ENCODE peak calls at places on chromosomes 5 and 9, in seven cellular contexts. L, X, P, G, K, A and Q are unnamed samples.

GRCh38 chr5:65072836-65073620 is 304.3 kb downstream of the CWC27 start:
- DNase-seq in L (peak; percentile 4), X (peak; percentile 75), P (no peak), G (no peak), K (no peak), A (no peak), Q (no peak)

GRCh38 chr5:14118551-14119320 is 24.4 kb upstream of the TRIO start:
- DNase-seq in L (no peak), X (no peak), P (peak; percentile 46), G (peak; percentile 41), K (no peak), A (peak; percentile 92), Q (peak; percentile 88)

GRCh38 chr9:134968011-134968822 is 50.5 kb upstream of the FCN1 start:
- DNase-seq in L (peak; percentile 28), X (no peak), P (no peak), G (peak; percentile 49), K (no peak), A (no peak), Q (peak; percentile 37)

GRCh38 chr5:149060325-149060724 is 2.5 kb downstream of the SH3TC2 start:
- DNase-seq in L (peak; percentile 79), X (peak; percentile 78), P (no peak), G (no peak), K (no peak), A (peak; percentile 38), Q (no peak)

GRCh38 chr5:118919016-118919415 is 69.3 kb downstream of the DTWD2 start:
- DNase-seq in L (peak; percentile 67), X (peak; percentile 44), P (no peak), G (no peak), K (no peak), A (no peak), Q (peak; percentile 49)

GRCh38 chr5:175286981-175287380 is 157.0 kb downstream of the DRD1 start:
- DNase-seq in L (no peak), X (no peak), P (no peak), G (no peak), K (no peak), A (peak; percentile 64), Q (no peak)

GRCh38 chr9:12719431-12719830 is 26.2 kb downstream of the TYRP1 start:
- DNase-seq in L (peak; percentile 69), X (peak; percentile 70), P (no peak), G (no peak), K (no peak), A (no peak), Q (peak; percentile 63)

GRCh38 chr5:106121972-106122605 is 1548.6 kb downstream of the EFNA5 start:
- DNase-seq in L (peak; percentile 4), X (peak; percentile 18), P (peak; percentile 71), G (no peak), K (peak; percentile 78), A (peak; percentile 4), Q (peak; percentile 61)

GRCh38 chr5:95533106-95533505 is 21.7 kb downstream of the SKIC3 start:
- DNase-seq in L (no peak), X (no peak), P (no peak), G (no peak), K (no peak), A (peak; percentile 46), Q (peak; percentile 27)

GRCh38 chr9:16726718-16727451 is 143.6 kb downstream of the BNC2 start:
- DNase-seq in L (peak; percentile 83), X (peak; percentile 87), P (peak; percentile 72), G (peak; percentile 77), K (peak; percentile 86), A (peak; percentile 39), Q (peak; percentile 92)

GRCh38 chr9:92808726-92809451 is 44.3 kb upstream of the BICD2 start:
- DNase-seq in L (peak; percentile 73), X (peak; percentile 84), P (peak; percentile 90), G (peak; percentile 71), K (peak; percentile 88), A (peak; percentile 98), Q (peak; percentile 88)

GRCh38 chr5:1464096-1464446 is 18.8 kb upstream of the SLC6A3 start:
- DNase-seq in L (no peak), X (no peak), P (no peak), G (no peak), K (no peak), A (no peak), Q (no peak)

GRCh38 chr5:88863523-88863922 is 19.5 kb downstream of the MEF2C start:
- DNase-seq in L (no peak), X (no peak), P (no peak), G (no peak), K (no peak), A (no peak), Q (no peak)

GRCh38 chr9:130240410-130241197 is 25.0 kb upstream of the HMCN2 start:
- DNase-seq in L (peak; percentile 71), X (peak; percentile 77), P (peak; percentile 72), G (peak; percentile 43), K (no peak), A (peak; percentile 37), Q (peak; percentile 87)

GRCh38 chr9:16925426-16925825 is 55.0 kb upstream of the BNC2 start:
- DNase-seq in L (peak; percentile 63), X (peak; percentile 20), P (no peak), G (no peak), K (no peak), A (no peak), Q (no peak)

GRCh38 chr5:19140276-19140675 is 847.7 kb downstream of the CDH18 start:
- DNase-seq in L (no peak), X (no peak), P (no peak), G (no peak), K (no peak), A (no peak), Q (peak; percentile 48)

GRCh38 chr9:70510157-70510770 is 95.8 kb upstream of the KLF9 start:
- DNase-seq in L (no peak), X (no peak), P (peak; percentile 38), G (peak; percentile 4), K (peak; percentile 76), A (no peak), Q (peak; percentile 34)

GRCh38 chr9:20844916-20845315 is 160.9 kb downstream of the FOCAD start:
- DNase-seq in L (peak; percentile 31), X (no peak), P (no peak), G (no peak), K (no peak), A (no peak), Q (no peak)

GRCh38 chr5:172901788-172902496 is 57.3 kb upstream of the RPL26L1 start:
- DNase-seq in L (peak; percentile 66), X (peak; percentile 80), P (no peak), G (no peak), K (no peak), A (peak; percentile 89), Q (peak; percentile 65)
- H3K4ac ChIP-seq in L (peak overlapping the region; percentile 98), X (peak overlapping the region; percentile 95), P (no peak overlapping the region), G (no peak overlapping the region), K (no peak overlapping the region), A (peak overlapping the region; percentile 57), Q (no peak overlapping the region)

DNA sequence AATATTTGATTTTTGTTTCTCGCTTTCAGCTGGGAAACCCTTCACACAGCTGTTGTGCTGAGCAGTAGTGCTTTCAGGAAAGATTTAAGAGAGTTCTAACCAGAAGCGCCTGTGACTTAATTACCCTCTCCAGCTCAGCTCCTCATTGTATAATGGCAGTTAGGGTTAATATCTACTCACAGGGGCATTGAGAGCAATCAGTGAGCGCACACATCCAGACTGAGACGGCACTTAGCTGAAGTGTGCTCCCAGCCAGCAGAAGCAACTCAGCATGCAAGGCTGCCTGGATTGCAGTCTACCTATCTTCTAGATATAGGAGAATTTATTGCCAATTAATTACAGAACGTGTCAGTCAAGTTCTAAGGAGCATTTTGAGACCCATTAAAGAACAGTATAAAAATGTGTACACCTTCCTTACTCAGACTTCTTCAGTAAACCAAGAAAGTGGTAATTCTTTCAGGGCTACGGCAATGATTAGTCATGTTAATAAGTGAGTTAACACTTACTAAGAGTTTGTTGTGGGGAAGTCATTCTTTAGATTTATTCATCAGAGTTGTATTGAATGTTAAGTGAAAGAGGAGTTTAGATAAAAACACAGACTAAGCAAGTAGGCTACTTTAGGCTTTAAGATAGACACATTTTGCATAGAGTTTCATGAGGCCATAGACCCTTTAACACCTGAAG is 111.7 kb upstream of the PCAT7 start:
- DNase-seq in L (no peak), X (no peak), P (no peak), G (no peak), K (no peak), A (no peak), Q (no peak)
- H2BK120ac ChIP-seq in L (no peak overlapping the region), X (no peak overlapping the region), P (no peak overlapping the region), G (no peak overlapping the region), K (no peak overlapping the region), A (no peak overlapping the region), Q (no peak overlapping the region)

GRCh38 chr9:34665381-34666250 is 3.2 kb upstream of the CCL27 start:
- DNase-seq in L (peak; percentile 95), X (peak; percentile 97), P (peak; percentile 95), G (peak; percentile 90), K (peak; percentile 95), A (peak; percentile 96), Q (peak; percentile 97)
- H3K4ac ChIP-seq in L (peak overlapping the region; percentile 97), X (no peak overlapping the region), P (no peak overlapping the region), G (no peak overlapping the region), K (no peak overlapping the region), A (peak overlapping the region; percentile 93), Q (peak overlapping the region; percentile 92)

GRCh38 chr5:62111428-62111827 is 194.6 kb upstream of the KIF2A start:
- DNase-seq in L (no peak), X (no peak), P (no peak), G (no peak), K (no peak), A (no peak), Q (no peak)

GRCh38 chr5:62115009-62115408 is 191.0 kb upstream of the KIF2A start:
- DNase-seq in L (no peak), X (peak; percentile 40), P (no peak), G (no peak), K (no peak), A (no peak), Q (no peak)

DNA sequence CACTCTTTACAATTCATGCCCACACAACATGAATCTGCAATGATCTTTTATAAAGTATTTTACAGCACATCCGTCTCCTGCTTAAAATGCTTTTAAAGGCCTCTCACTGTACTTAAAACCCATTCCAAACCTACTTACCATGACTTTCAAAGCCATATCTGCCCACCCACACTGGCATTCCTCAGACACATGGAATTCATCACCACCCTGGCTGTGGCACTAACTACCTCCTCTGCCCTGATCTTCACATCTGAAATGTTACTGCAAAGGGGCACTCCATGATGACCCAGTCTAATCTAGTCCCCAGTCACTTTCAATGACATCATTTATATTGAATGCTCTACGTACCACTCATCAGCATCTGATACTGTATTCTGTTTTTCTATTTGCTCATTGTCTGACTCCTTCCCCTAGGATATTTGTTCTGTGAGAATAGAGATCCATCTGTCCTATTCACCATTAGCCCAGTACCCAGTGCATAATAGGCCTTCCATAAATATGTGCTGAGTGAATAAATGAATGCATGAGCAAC is 193.3 kb upstream of the KIF2A start:
- DNase-seq in L (no peak), X (no peak), P (no peak), G (no peak), K (no peak), A (no peak), Q (no peak)
- H2BK120ac ChIP-seq in L (no peak overlapping the region), X (no peak overlapping the region), P (no peak overlapping the region), G (no peak overlapping the region), K (no peak overlapping the region), A (no peak overlapping the region), Q (no peak overlapping the region)

GRCh38 chr5:10756539-10756938 is 4.5 kb downstream of the DAP start:
- DNase-seq in L (peak; percentile 53), X (no peak), P (no peak), G (no peak), K (no peak), A (no peak), Q (peak; percentile 8)
- H3K4ac ChIP-seq in L (no peak overlapping the region), X (no peak overlapping the region), P (no peak overlapping the region), G (no peak overlapping the region), K (no peak overlapping the region), A (no peak overlapping the region), Q (no peak overlapping the region)

GRCh38 chr5:72456391-72457060 is 50.7 kb downstream of the ZNF366 start:
- DNase-seq in L (no peak), X (no peak), P (no peak), G (no peak), K (no peak), A (no peak), Q (no peak)
- H2BK120ac ChIP-seq in L (no peak overlapping the region), X (no peak overlapping the region), P (no peak overlapping the region), G (no peak overlapping the region), K (no peak overlapping the region), A (no peak overlapping the region), Q (no peak overlapping the region)